ENCODE peak calls at places on chromosome 3, in five cellular contexts. K is nephron progenitor cell, U is omental fat pad, Z is tibial artery, P is WTC11. E is an unnamed sample.

GRCh38 chr3:143600762-143601161 is 247.5 kb downstream of the SLC9A9 start:
- DNase-seq in K (no peak), P (no peak), Z (no peak), U (no peak), E (no peak)

GRCh38 chr3:150062492-150062891 is 91.8 kb upstream of the PFN2 start:
- DNase-seq in Z (no peak), P (no peak), U (no peak), K (no peak), E (no peak)

GRCh38 chr3:167493240-167493639 is 19.4 kb upstream of the SERPINI2 start:
- DNase-seq in K (no peak), U (no peak), P (peak; percentile 57), Z (no peak), E (no peak)

GRCh38 chr3:69193749-69194148 is 71.4 kb upstream of the LMOD3 start:
- DNase-seq in P (no peak), Z (no peak), U (no peak), K (no peak), E (no peak)

GRCh38 chr3:23952646-23953045 is 7.6 kb downstream of the NR1D2 start:
- DNase-seq in P (no peak), U (no peak), Z (no peak), K (no peak), E (no peak)

GRCh38 chr3:18036486-18036885 is 294.1 kb upstream of the TBC1D5 start:
- DNase-seq in K (no peak), P (no peak), Z (no peak), U (no peak), E (no peak)

GRCh38 chr3:188264231-188265213 is 110.6 kb downstream of the LPP start:
- DNase-seq in U (no peak), P (no peak), K (no peak), Z (peak; percentile 78), E (no peak)

GRCh38 chr3:124119056-124119721 is 127.3 kb upstream of the ROPN1 start:
- DNase-seq in P (no peak), Z (no peak), K (no peak), U (no peak), E (no peak)

GRCh38 chr3:122794779-122795673 is at the start of gene SLC49A4:
- DNase-seq in U (peak; percentile 36), K (peak; percentile 89), Z (peak; percentile 85), P (peak; percentile 89), E (no peak)

GRCh38 chr3:138933068-138933668 is 13.8 kb downstream of the FOXL2 start:
- DNase-seq in K (no peak), P (peak; percentile 6), U (no peak), Z (peak; percentile 17), E (no peak)

GRCh38 chr3:154050766-154051165 is 70.4 kb upstream of the ARHGEF26 start:
- DNase-seq in K (no peak), Z (no peak), U (no peak), P (no peak), E (no peak)

GRCh38 chr3:14262212-14262611 is 83.6 kb downstream of the LSM3 start:
- DNase-seq in Z (no peak), U (no peak), P (no peak), K (no peak), E (no peak)

GRCh38 chr3:34675383-34676120 is 877.1 kb downstream of the PDCD6IP start:
- DNase-seq in U (no peak), K (no peak), P (no peak), Z (no peak), E (no peak)

DNA sequence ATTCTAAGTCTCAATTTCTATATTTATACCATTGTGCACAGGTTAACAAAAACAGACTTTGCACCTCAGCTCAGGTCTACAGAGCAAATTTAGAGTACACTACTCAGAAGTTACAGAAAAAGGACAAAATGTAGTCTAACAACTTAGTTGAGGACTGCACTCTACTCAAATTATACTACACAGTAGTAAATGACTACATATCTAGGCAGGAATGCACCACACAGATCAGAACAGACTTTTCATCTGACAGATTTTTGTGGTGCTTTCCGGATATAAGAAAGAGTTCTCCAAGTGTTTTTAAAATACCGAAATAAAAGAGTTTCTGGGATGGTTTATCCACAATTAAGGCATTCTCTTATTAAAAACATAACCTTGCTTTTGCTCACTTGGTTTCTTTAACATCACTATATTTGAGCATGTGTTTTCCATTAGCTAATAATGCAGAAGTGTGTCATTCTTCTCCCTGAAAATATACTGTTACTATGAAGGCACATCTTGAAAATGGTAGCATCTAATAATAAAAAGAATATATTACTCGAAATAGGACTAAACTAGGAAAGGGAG is 133.0 kb downstream of the MAGI1 start:
- DNase-seq in Z (no peak), U (no peak), K (no peak), P (no peak), E (no peak)
- TF ChIP-seq CTCF in Z (no peak), U (no peak), K (no peak), P (no peak), E (no peak)

GRCh38 chr3:107432646-107433045 is 55.4 kb downstream of the CCDC54 start:
- DNase-seq in Z (no peak), U (no peak), K (no peak), P (no peak), E (no peak)

GRCh38 chr3:107430214-107431047 is 53.2 kb downstream of the CCDC54 start:
- DNase-seq in U (no peak), P (no peak), Z (no peak), K (no peak), E (no peak)

GRCh38 chr3:107431048-107431297 is 53.7 kb downstream of the CCDC54 start:
- DNase-seq in Z (peak; percentile 75), K (no peak), U (no peak), P (peak; percentile 48), E (no peak)

GRCh38 chr3:107432013-107432515 is 54.8 kb downstream of the CCDC54 start:
- DNase-seq in P (no peak), Z (no peak), K (no peak), U (no peak), E (no peak)

GRCh38 chr3:107431298-107432012 is 54.2 kb downstream of the CCDC54 start:
- DNase-seq in U (no peak), P (peak; percentile 77), K (peak; percentile 65), Z (peak; percentile 86), E (peak; percentile 5)
- TF ChIP-seq CTCF in U (no peak), P (no peak), K (no peak), Z (no peak), E (no peak)

GRCh38 chr3:192219926-192220325 is 507.4 kb downstream of the FGF12 start:
- DNase-seq in P (no peak), K (no peak), Z (no peak), U (no peak), E (no peak)

GRCh38 chr3:192220915-192221314 is 506.4 kb downstream of the FGF12 start:
- DNase-seq in Z (no peak), P (no peak), U (no peak), K (no peak), E (no peak)

GRCh38 chr3:192224634-192225033 is 502.7 kb downstream of the FGF12 start:
- DNase-seq in Z (no peak), P (no peak), U (no peak), K (no peak), E (no peak)

DNA sequence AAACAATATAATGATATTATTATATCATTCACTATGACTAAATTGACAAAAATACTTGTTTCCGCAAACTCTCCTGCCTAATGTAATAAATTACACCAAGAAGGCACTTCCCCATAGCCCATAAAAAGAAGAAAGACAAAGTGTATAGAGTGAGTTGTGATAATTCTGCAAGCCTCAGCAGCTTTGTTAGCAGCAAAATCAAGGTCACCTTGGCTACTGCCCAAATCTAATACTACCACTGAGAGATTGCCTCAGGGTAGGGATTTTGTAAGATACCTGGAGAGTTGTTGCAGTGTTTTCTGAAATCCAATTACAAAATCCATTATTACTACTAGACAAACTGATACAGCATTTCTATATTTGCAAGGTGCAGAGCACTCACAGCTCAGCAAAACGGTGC is 503.5 kb downstream of the FGF12 start:
- DNase-seq in P (no peak), U (no peak), Z (no peak), K (no peak), E (no peak)
- TF ChIP-seq CTCF in P (no peak), U (no peak), Z (no peak), K (no peak), E (no peak)

DNA sequence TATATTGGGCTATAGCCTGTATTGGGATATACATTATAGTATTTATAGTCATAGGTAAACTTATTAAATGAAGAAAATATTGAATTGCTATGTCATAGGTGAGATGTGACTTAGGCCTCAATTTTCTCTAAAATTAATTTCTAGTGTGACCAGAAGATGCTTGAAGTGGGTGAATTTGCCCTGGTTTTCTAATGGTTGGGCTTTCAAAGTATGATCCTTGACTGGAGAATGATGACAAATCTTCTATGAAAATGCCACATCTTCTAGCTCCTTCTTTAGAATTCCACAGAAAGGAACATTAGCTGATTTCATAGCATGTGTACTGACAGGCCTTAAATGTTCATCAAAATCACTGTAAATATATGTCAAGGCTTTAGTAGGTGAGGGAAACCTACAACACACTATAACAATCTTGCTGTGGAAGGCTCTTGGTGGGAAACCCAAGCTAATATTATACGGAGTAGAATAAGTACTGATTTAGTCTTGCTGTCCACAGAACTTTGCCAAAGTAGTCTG is 8.9 kb downstream of the ABI3BP start:
- DNase-seq in P (no peak), Z (no peak), U (no peak), K (no peak), E (no peak)
- TF ChIP-seq CTCF in P (no peak), Z (no peak), U (no peak), K (no peak), E (no peak)

GRCh38 chr3:6965881-6966280 is 105.0 kb downstream of the GRM7 start:
- DNase-seq in U (no peak), K (no peak), P (no peak), Z (no peak), E (no peak)
- TF ChIP-seq CTCF in U (no peak), K (no peak), P (no peak), Z (no peak), E (no peak)

DNA sequence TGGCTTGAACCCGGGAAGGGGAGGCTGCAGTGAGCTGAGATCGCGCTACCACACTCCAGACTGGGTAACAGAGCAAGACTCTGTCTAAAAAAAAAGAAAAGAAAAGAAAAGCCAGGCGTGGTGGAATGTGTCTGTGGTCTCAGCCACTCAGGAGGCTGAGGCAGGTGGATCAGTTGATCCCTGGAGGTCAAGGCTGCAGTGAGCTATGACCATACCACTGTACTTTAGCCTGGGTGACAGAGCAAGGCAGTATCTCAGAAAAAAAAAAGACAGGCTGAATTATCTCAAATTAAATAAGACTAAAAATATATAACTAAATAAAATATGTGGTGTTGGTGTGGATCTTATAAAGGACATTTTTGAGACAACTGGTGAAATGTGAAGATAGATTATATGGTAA is 20.6 kb downstream of the SMARCC1 start:
- DNase-seq in K (no peak), Z (no peak), U (no peak), P (no peak), E (no peak)
- TF ChIP-seq CTCF in K (no peak), Z (no peak), U (no peak), P (no peak), E (no peak)

GRCh38 chr3:126945171-126945721 is 37.7 kb upstream of the PLXNA1 start:
- DNase-seq in P (peak; percentile 40), K (no peak), Z (no peak), U (no peak), E (no peak)
- TF ChIP-seq CTCF in P (no peak), K (no peak), Z (no peak), U (no peak), E (no peak)

E was measured in esophagus squamous epithelium.